ENCODE peak calls at places on chromosomes 12 and 14, in four cellular contexts. O is GM20000, S is HFF-Myc, K is fibroblast of lung. U is an unnamed sample.

GRCh38 chr12:21962821-21963220 is 21.6 kb upstream of the ABCC9 start:
- DNase-seq in O (no peak), S (no peak), K (no peak), U (no peak)

GRCh38 chr14:91138511-91139359 is 24.9 kb downstream of the DGLUCY start:
- DNase-seq in O (peak), S (no peak), K (peak), U (peak)

GRCh38 chr14:25537846-25538455 is 488.0 kb upstream of the STXBP6 start:
- DNase-seq in O (peak), S (no peak), K (no peak), U (peak)

GRCh38 chr14:54564799-54565235 is 2.1 kb upstream of the SAMD4A start:
- DNase-seq in O (no peak), S (no peak), K (peak), U (peak)

GRCh38 chr14:94636744-94637412 is 24.7 kb downstream of the SERPINA3 start:
- DNase-seq in O (no peak), S (no peak), K (no peak), U (peak)

GRCh38 chr14:73258845-73259611 is 21.7 kb downstream of the PAPLN start:
- DNase-seq in O (no peak), S (no peak), K (no peak), U (no peak)

GRCh38 chr14:91890291-91890749 is 23.0 kb upstream of the TC2N start:
- DNase-seq in O (no peak), S (no peak), K (no peak), U (no peak)

GRCh38 chr14:94671870-94672444 is 59.8 kb downstream of the SERPINA3 start:
- DNase-seq in O (no peak), S (no peak), K (no peak), U (peak)

GRCh38 chr12:53046655-53047220 is 3.1 kb upstream of the TNS2 start:
- DNase-seq in O (no peak), S (no peak), K (peak), U (peak)

GRCh38 chr12:114685320-114685781 is 1.4 kb upstream of the TBX3 start:
- DNase-seq in O (no peak), S (no peak), K (no peak), U (no peak)

GRCh38 chr12:54005853-54006699 is 2.7 kb upstream of the HOXC8 start:
- DNase-seq in O (peak), S (peak), K (peak), U (peak)

GRCh38 chr14:68510951-68511726 is 281.7 kb downstream of the ZFP36L1 start:
- DNase-seq in O (no peak), S (no peak), K (no peak), U (no peak)

GRCh38 chr14:94372021-94372605 is 16.3 kb downstream of the SERPINA1 start:
- DNase-seq in O (no peak), S (no peak), K (no peak), U (no peak)

GRCh38 chr14:103279129-103280025 is 54.7 kb upstream of the EIF5 start:
- DNase-seq in O (no peak), S (no peak), K (no peak), U (no peak)

GRCh38 chr12:64760808-64761573 is 1.8 kb upstream of the GNS start:
- DNase-seq in O (no peak), S (no peak), K (no peak), U (no peak)

GRCh38 chr12:57885207-57885606 is 38.7 kb upstream of the CTDSP2 start:
- DNase-seq in O (no peak), S (no peak), K (no peak), U (no peak)

GRCh38 chr14:36426836-36427235 is 93.2 kb downstream of the NKX2-1 start:
- DNase-seq in O (no peak), S (no peak), K (no peak), U (no peak)

GRCh38 chr14:106790189-106791036 is 1264.0 kb downstream of the TMEM121 start:
- DNase-seq in O (peak), S (no peak), K (no peak), U (no peak)

GRCh38 chr12:93440043-93440835 is 1.5 kb downstream of the UBE2N start:
- DNase-seq in O (no peak), S (no peak), K (peak), U (peak)

GRCh38 chr14:95519699-95520098 is 3.2 kb upstream of the SYNE3 start:
- DNase-seq in O (peak), S (peak), K (peak), U (peak)

GRCh38 chr14:41749425-41749824 is 142.7 kb downstream of the LRFN5 start:
- DNase-seq in O (peak), S (no peak), K (peak), U (peak)

GRCh38 chr12:121224591-121224990 is 14.7 kb downstream of the P2RX4 start:
- DNase-seq in O (no peak), S (no peak), K (no peak), U (no peak)

GRCh38 chr14:37594916-37595808 is at the start of the genes FOXA1 and TTC6:
- DNase-seq in O (no peak), S (no peak), K (no peak), U (peak)

GRCh38 chr12:39300799-39301198 is 142.1 kb downstream of the KIF21A start:
- DNase-seq in O (no peak), S (no peak), K (peak), U (peak)

GRCh38 chr12:124544983-124545382 is 22.4 kb downstream of the NCOR2 start:
- DNase-seq in O (no peak), S (no peak), K (no peak), U (no peak)

GRCh38 chr12:10252201-10252600 is 39.5 kb downstream of the GABARAPL1 start:
- DNase-seq in O (no peak), S (no peak), K (no peak), U (no peak)

GRCh38 chr14:64698899-64699298 is 5.3 kb upstream of the PLEKHG3 start:
- DNase-seq in O (no peak), S (no peak), K (no peak), U (no peak)

GRCh38 chr14:72521968-72522741 is 371.7 kb downstream of the DPF3 start:
- DNase-seq in O (no peak), S (no peak), K (peak), U (peak)

GRCh38 chr14:69132513-69133181 is 20.3 kb downstream of the DCAF5 start:
- DNase-seq in O (no peak), S (no peak), K (no peak), U (no peak)

GRCh38 chr14:30194769-30195168 is 267.1 kb upstream of the PRKD1 start:
- DNase-seq in O (no peak), S (peak), K (peak), U (peak)

GRCh38 chr14:100898935-100899840 is 4.3 kb downstream of the RTL1 start:
- DNase-seq in O (no peak), S (no peak), K (no peak), U (no peak)

GRCh38 chr12:113424915-113425823 is 3.0 kb downstream of the SDSL start:
- DNase-seq in O (peak), S (no peak), K (peak), U (peak)

DNA sequence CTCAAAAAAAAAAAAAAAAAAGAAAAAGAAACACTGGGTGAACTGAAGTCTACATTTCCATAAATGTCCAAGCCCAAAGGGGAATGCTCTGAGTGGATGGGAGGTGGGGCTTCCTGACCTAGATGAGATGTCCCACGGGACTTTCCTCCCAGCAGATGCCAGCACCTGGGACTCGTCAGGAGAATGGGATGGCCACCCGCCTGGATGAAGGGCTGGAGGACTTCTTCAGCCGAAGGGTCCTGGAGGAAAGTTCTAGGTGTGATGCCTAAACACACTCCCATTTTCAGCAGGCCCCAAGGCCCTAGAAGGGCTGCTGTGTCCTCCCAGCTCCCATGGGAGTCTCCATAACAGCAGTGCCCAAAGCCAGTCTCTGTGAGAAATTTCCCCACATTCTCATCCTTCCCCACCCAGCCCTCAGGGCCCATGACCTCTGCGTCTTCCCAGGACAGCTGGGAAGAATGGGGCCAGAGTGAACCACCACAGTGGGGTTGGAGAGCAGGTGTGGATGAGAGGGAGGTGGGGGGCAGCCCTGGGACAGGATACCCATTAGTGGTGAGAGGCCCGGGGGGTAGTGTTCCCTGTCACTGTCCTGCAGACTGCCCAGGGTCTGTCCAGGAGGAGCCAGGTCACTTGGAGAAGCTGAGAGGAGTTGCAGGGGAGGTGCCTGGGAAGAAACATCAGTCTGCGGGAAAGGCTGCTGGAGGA is 7.1 kb upstream of the CPNE6 start:
- DNase-seq in O (no peak), S (no peak), K (no peak), U (no peak)
- TF ChIP-seq CTCF in O (no peak), S (no peak), K (no peak), U (no peak)

GRCh38 chr14:50417853-50418252 is 21.2 kb upstream of the CDKL1 start:
- DNase-seq in O (no peak), S (no peak), K (peak), U (peak)
- TF ChIP-seq CTCF in O (no peak), S (no peak), K (no peak), U (no peak)

DNA sequence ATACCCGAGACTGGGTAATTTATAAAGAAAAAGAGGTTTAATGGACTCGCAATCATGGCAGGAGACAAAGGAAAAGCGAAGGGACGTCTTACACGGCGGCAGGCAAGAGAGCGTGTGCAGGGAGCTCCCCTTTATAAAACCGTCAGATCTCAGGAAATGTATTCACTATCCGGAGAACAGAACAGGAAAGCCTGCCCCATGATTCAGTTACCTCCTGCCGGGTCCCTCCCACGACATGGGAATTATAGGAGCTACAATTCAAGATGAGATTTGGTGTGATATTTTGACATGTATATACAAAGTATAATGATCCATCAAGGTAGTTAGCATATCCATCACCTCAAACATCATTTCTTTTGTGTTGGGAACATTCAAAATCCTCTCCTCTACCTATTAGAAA is 2.3 kb upstream of the CDCA4 start:
- DNase-seq in O (no peak), S (no peak), K (no peak), U (no peak)
- TF ChIP-seq CTCF in O (no peak), S (no peak), K (no peak), U (no peak)

DNA sequence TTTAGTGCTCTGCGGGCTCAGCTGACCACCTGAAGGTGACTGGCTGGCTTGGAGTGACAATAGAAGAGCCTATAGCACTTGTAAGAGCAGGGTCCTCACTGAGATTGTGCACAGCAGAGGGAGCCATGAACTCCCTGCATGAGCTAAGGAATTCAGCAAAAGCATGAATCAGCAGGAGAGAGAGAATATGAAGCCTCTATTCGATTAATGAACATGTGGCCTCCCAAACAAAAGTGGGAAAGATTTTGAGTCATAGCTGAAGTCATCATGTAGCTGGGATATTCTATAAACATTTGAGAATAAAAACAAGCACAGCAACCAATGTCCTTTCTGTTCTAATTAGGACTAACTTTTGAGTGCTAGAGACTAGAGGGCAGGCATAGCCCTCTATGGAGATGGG is 626.6 kb downstream of the DIO2 start:
- DNase-seq in O (no peak), S (peak), K (peak), U (peak)
- TF ChIP-seq CTCF in O (no peak), S (peak), K (peak), U (peak)

GRCh38 chr12:14138495-14138894 is 157.1 kb upstream of the GRIN2B start:
- DNase-seq in O (no peak), S (no peak), K (no peak), U (no peak)
- TF ChIP-seq CTCF in O (no peak), S (no peak), K (no peak), U (no peak)

DNA sequence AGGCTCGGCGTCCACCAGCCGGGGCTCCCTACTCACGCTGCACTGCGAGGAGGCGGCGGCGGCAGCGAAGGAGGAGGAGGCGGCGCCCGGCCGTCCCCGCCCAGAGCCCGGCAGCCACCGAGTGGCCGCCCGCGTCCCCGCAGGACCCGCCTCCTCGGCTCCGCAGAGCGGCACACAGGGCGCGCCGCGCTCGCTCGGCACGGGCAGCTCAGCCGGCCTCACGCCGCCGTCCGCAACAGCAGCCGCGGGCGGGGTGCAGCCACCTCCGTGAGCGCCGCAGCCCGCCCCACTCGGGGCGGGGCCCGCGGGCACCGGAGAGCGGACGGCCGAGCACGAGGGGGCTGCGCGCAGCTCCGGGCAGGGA is at the start of gene ATP2B1:
- DNase-seq in O (peak), S (no peak), K (peak), U (peak)
- TF ChIP-seq CTCF in O (no peak), S (no peak), K (no peak), U (no peak)

GRCh38 chr12:48601013-48601756 is 31.3 kb upstream of the LALBA start:
- DNase-seq in O (peak), S (peak), K (peak), U (peak)
- TF ChIP-seq CTCF in O (no peak), S (no peak), K (no peak), U (no peak)

DNA sequence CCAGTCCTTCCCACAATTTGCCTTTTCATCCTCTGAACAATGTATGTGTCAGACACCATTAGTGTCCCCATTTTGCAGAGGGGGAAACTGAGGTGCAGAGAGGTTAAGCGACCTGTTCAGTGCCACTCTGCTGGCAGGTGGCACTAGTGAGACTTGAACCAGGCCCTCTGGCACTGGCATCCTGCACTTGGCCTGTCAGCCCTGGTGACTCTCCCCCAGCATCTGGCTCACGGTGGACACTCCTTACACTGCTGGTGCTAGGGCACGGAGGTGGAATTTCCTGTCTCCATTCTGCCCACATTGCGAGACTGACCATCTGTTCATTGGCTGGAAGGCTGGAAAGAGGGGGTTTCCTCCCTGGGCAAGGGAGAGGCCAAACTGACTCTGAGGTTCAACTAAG is 48.7 kb downstream of the CCNK start:
- DNase-seq in O (no peak), S (no peak), K (no peak), U (peak)
- TF ChIP-seq CTCF in O (no peak), S (no peak), K (no peak), U (no peak)